ENCODE peak calls at places on chromosomes 5 and 9, in seven cellular contexts. T is BJ, U is kidney, D is adrenal gland, V is GM23338, E is cardiac fibroblast, Y is tibial nerve. G is an unnamed sample.

GRCh38 chr9:95313010-95313498 is 4.5 kb downstream of the FANCC start:
- DNase-seq in U (peak), V (peak), E (peak), Y (no peak), D (peak), T (no peak), G (peak)

GRCh38 chr9:134618163-134618822 is 23.3 kb upstream of the COL5A1 start:
- DNase-seq in V (no peak), Y (peak), U (peak), D (peak), T (no peak), E (no peak), G (no peak)

GRCh38 chr5:151212361-151212899 is 11.5 kb downstream of the CCDC69 start:
- DNase-seq in D (no peak), U (no peak), E (no peak), Y (no peak), T (no peak), V (no peak), G (no peak)

GRCh38 chr5:51544386-51544785 is 161.1 kb downstream of the ISL1 start:
- DNase-seq in U (no peak), D (no peak), E (peak), V (no peak), Y (no peak), T (no peak), G (no peak)

GRCh38 chr5:65483474-65484346 is 2.0 kb upstream of the ADAMTS6 start:
- DNase-seq in Y (no peak), T (no peak), U (no peak), E (peak), V (peak), D (no peak), G (peak)

GRCh38 chr9:85223506-85224108 is 518.1 kb downstream of the AGTPBP1 start:
- DNase-seq in U (no peak), T (no peak), V (no peak), Y (no peak), E (peak), D (no peak), G (no peak)

GRCh38 chr9:94829380-94830070 is 103.0 kb downstream of the AOPEP start:
- DNase-seq in D (no peak), E (no peak), Y (no peak), T (no peak), V (no peak), U (no peak), G (no peak)

GRCh38 chr5:153974131-153974812 is 64.4 kb downstream of the FAM114A2 start:
- DNase-seq in T (no peak), D (peak), E (peak), V (peak), U (no peak), Y (no peak), G (peak)

GRCh38 chr5:122091942-122092600 is 14.0 kb upstream of the LOX start:
- DNase-seq in U (no peak), V (peak), E (peak), D (no peak), Y (no peak), T (no peak), G (peak)

GRCh38 chr9:17795708-17796107 is 216.8 kb downstream of the SH3GL2 start:
- DNase-seq in V (no peak), D (no peak), Y (no peak), U (no peak), T (no peak), E (peak), G (no peak)

GRCh38 chr9:73611072-73611471 is 459.4 kb downstream of the ANXA1 start:
- DNase-seq in U (no peak), V (no peak), T (no peak), E (no peak), Y (no peak), D (no peak), G (no peak)

GRCh38 chr5:125476888-125477585 is 730.6 kb upstream of the ZNF608 start:
- DNase-seq in Y (no peak), E (peak), V (no peak), U (no peak), T (no peak), D (no peak), G (peak)

GRCh38 chr9:131999692-132000551 is 79.7 kb downstream of the MED27 start:
- DNase-seq in V (no peak), E (peak), Y (no peak), D (no peak), U (no peak), T (no peak), G (peak)

GRCh38 chr5:35004200-35004599 is 43.5 kb downstream of the AGXT2 start:
- DNase-seq in U (no peak), E (no peak), Y (no peak), D (no peak), T (no peak), V (peak), G (no peak)

GRCh38 chr5:120684749-120685415 is 220.8 kb downstream of the PRR16 start:
- DNase-seq in T (no peak), E (peak), U (no peak), D (no peak), Y (no peak), V (peak), G (peak)

GRCh38 chr5:160278356-160278755 is 34.0 kb downstream of the CCNJL start:
- DNase-seq in V (no peak), E (no peak), D (no peak), U (no peak), T (no peak), Y (no peak), G (no peak)

GRCh38 chr5:181281077-181281983 is 20.4 kb upstream of the TRIM52 start:
- DNase-seq in Y (no peak), U (no peak), T (no peak), E (no peak), V (peak), D (no peak), G (peak)

GRCh38 chr5:134561871-134562296 is 36.4 kb downstream of the JADE2 start:
- DNase-seq in D (peak), Y (no peak), U (peak), V (peak), E (peak), T (no peak), G (peak)

GRCh38 chr9:119649205-119649604 is 280.0 kb upstream of the BRINP1 start:
- DNase-seq in D (no peak), U (no peak), V (no peak), Y (no peak), E (no peak), T (no peak), G (no peak)

GRCh38 chr9:133569109-133569785 is 34.7 kb downstream of the ADAMTSL2 start:
- DNase-seq in V (no peak), T (no peak), D (no peak), E (no peak), U (no peak), Y (no peak), G (no peak)

GRCh38 chr9:117076571-117077300 is 338.1 kb downstream of the ASTN2 start:
- DNase-seq in D (no peak), V (peak), U (no peak), Y (no peak), E (no peak), T (no peak), G (no peak)

GRCh38 chr5:2149196-2149541 is 266.4 kb upstream of the IRX4 start:
- DNase-seq in U (no peak), D (no peak), E (no peak), V (peak), Y (no peak), T (no peak), G (no peak)

GRCh38 chr5:7244977-7245376 is 151.0 kb upstream of the ADCY2 start:
- DNase-seq in V (no peak), E (no peak), D (no peak), T (no peak), U (no peak), Y (no peak), G (no peak)

GRCh38 chr9:98686961-98687855 is 21.5 kb downstream of the GABBR2 start:
- DNase-seq in Y (no peak), U (no peak), E (no peak), D (no peak), T (no peak), V (no peak), G (no peak)

GRCh38 chr9:97406620-97407177 is 5.2 kb upstream of the TDRD7 start:
- DNase-seq in E (no peak), Y (no peak), T (no peak), U (no peak), D (no peak), V (no peak), G (no peak)

GRCh38 chr9:86469476-86470087 is 115.4 kb upstream of the TUT7 start:
- DNase-seq in T (no peak), V (no peak), Y (no peak), E (no peak), D (no peak), U (no peak), G (no peak)

GRCh38 chr9:17852108-17852507 is 273.2 kb downstream of the SH3GL2 start:
- DNase-seq in E (no peak), D (no peak), V (peak), T (no peak), U (no peak), Y (no peak), G (no peak)

GRCh38 chr9:87564111-87564510 is 66.4 kb downstream of the DAPK1 start:
- DNase-seq in Y (no peak), U (no peak), D (no peak), E (no peak), V (no peak), T (no peak), G (no peak)

GRCh38 chr5:5063533-5063953 is 76.6 kb upstream of the ADAMTS16 start:
- DNase-seq in U (no peak), T (no peak), D (no peak), E (no peak), Y (no peak), V (peak), G (no peak)

GRCh38 chr5:59322887-59323286 is 570.6 kb downstream of the PDE4D start:
- DNase-seq in U (no peak), D (no peak), E (no peak), Y (no peak), V (no peak), T (no peak), G (peak)

GRCh38 chr9:36764364-36765076 is 191.8 kb downstream of the MELK start:
- DNase-seq in D (no peak), U (no peak), T (no peak), Y (no peak), V (peak), E (no peak), G (no peak)

GRCh38 chr5:129670944-129671343 is 77.0 kb upstream of the MINAR2 start:
- DNase-seq in Y (no peak), U (no peak), T (peak), V (no peak), E (peak), D (no peak), G (peak)

GRCh38 chr5:178120661-178121357 is 7.5 kb downstream of the N4BP3 start:
- DNase-seq in T (no peak), V (peak), Y (peak), U (peak), D (peak), E (peak), G (peak)

GRCh38 chr9:29214702-29215248 is 1641.5 kb upstream of the C9orf72 start:
- DNase-seq in V (peak), U (no peak), E (no peak), Y (no peak), T (no peak), D (no peak), G (peak)

GRCh38 chr9:18124760-18125159 is 349.2 kb upstream of the ADAMTSL1 start:
- DNase-seq in V (no peak), U (no peak), T (peak), D (no peak), Y (no peak), E (peak), G (no peak)

GRCh38 chr9:96621619-96622018 is 2.0 kb upstream of the CDC14B start:
- DNase-seq in U (no peak), V (peak), D (no peak), E (peak), Y (no peak), T (no peak), G (no peak)

GRCh38 chr5:161846731-161847130 is 1.2 kb upstream of the GABRA1 start:
- DNase-seq in D (no peak), T (no peak), U (no peak), Y (no peak), E (peak), V (peak), G (no peak)

GRCh38 chr9:85723220-85723619 is 18.5 kb downstream of the AGTPBP1 start:
- DNase-seq in V (peak), Y (no peak), T (no peak), E (no peak), U (no peak), D (no peak), G (no peak)

GRCh38 chr9:96884443-96884842 is 30.1 kb upstream of the ZNF782 start:
- DNase-seq in E (peak), D (peak), U (peak), T (peak), V (no peak), Y (no peak), G (peak)

GRCh38 chr9:6488395-6488794 is 75.4 kb downstream of the UHRF2 start:
- DNase-seq in Y (no peak), D (no peak), U (no peak), T (no peak), V (peak), E (no peak), G (no peak)
- TF ChIP-seq CTCF in Y (no peak), D (no peak), U (no peak), T (no peak), V (peak), E (peak), G (peak)

DNA sequence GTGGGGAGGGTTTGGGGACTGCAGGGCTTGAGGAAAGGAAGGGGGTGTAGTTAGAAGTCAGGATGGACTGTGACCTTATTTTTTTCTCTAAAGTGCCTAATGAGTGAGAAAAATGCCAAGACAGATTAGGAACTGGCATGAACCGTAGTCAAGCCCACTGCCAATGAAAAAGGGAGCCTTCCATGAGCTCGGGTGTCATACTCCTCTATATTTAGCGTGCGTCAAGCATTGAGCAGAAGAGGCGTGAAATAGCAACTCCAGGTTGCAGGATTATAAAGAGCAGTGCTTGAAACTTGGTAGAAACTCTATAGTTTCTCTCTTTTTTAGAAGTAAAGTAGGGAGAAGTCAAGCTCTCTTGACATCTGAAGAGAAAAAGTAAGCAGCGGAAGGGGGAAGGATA is 1.8 kb downstream of the SGCD start:
- DNase-seq in Y (no peak), U (no peak), T (no peak), D (no peak), E (no peak), V (no peak), G (no peak)
- H3K4me3 ChIP-seq in Y (no peak), U (no peak), T (peak), D (no peak), E (no peak), V (no peak), G (no peak)

DNA sequence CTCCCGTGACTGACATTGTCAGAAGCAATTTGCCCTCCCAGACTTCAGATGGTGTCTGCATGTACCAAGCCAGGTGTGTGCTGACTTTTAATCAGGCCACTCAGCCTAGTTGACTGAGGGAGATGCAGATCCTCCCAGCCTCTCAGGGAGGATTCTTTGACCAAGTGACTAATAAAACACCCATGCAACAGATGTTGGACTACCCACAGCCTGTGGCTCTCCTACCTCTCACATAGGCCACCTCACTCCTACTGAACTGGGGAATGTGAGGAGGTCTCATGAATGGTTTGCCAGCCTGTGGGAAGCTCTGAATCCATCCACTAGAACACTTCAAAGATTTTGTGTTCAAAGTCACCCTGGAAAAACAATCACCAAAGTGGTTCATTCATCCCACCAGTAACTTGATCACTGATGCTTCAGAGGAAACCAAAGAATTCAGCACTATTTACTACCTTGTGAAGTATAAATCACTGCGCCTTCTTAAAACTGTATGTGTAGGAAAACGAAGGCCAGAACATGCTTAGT is 80.1 kb downstream of the ESM1 start:
- DNase-seq in E (no peak), T (no peak), Y (no peak), V (no peak), U (no peak), D (no peak), G (no peak)
- TF ChIP-seq CTCF in E (no peak), T (no peak), Y (no peak), V (no peak), U (no peak), D (no peak), G (no peak)

GRCh38 chr9:77844415-77844814 is 187.2 kb downstream of the GNAQ start:
- DNase-seq in T (no peak), Y (no peak), V (no peak), U (no peak), D (no peak), E (no peak), G (no peak)

GRCh38 chr9:77841739-77842386 is 189.7 kb downstream of the GNAQ start:
- DNase-seq in Y (no peak), V (no peak), U (no peak), D (no peak), T (no peak), E (no peak), G (no peak)

GRCh38 chr9:77846957-77847574 is 184.5 kb downstream of the GNAQ start:
- DNase-seq in V (no peak), T (no peak), U (no peak), Y (no peak), D (no peak), E (peak), G (peak)

GRCh38 chr9:77839459-77840140 is 191.5 kb upstream of the GNA14 start:
- DNase-seq in U (no peak), D (no peak), T (no peak), Y (no peak), E (peak), V (no peak), G (peak)

GRCh38 chr9:77843088-77843985 is 188.3 kb downstream of the GNAQ start:
- DNase-seq in U (no peak), T (no peak), E (no peak), D (no peak), V (peak), Y (no peak), G (no peak)
- H3K4me3 ChIP-seq in U (no peak), T (no peak), E (no peak), D (no peak), V (no peak), Y (no peak), G (no peak)

GRCh38 chr5:150075806-150076205 is 10.5 kb downstream of the CSF1R start:
- DNase-seq in D (no peak), T (no peak), Y (no peak), V (no peak), E (no peak), U (no peak), G (no peak)
- TF ChIP-seq CTCF in D (no peak), T (no peak), Y (no peak), V (no peak), E (no peak), U (no peak), G (peak)

GRCh38 chr9:122370303-122370702 is 521 bp upstream of the PTGS1 start:
- DNase-seq in D (no peak), T (no peak), V (no peak), E (no peak), U (no peak), Y (no peak), G (no peak)
- H3K4me3 ChIP-seq in D (no peak), T (no peak), V (peak), E (peak), U (no peak), Y (peak), G (no peak)

GRCh38 chr5:136016945-136017530 is 11.8 kb upstream of the TGFBI start:
- DNase-seq in V (no peak), Y (no peak), E (peak), U (no peak), T (no peak), D (peak), G (peak)
- TF ChIP-seq CTCF in V (no peak), Y (no peak), E (no peak), U (no peak), T (no peak), D (no peak), G (no peak)

GRCh38 chr5:43560128-43560527 is 3.3 kb upstream of the PAIP1 start:
- DNase-seq in U (no peak), E (peak), Y (no peak), D (no peak), T (no peak), V (no peak), G (peak)

GRCh38 chr5:43553381-43553780 is 3.5 kb downstream of the PAIP1 start:
- DNase-seq in D (no peak), E (peak), V (no peak), U (no peak), Y (no peak), T (no peak), G (no peak)

GRCh38 chr5:43555895-43556606 is 826 bp downstream of the PAIP1 start:
- DNase-seq in E (peak), Y (peak), D (peak), U (peak), T (no peak), V (peak), G (peak)

GRCh38 chr5:43556857-43557593 is at the start of gene PAIP1:
- DNase-seq in U (peak), Y (peak), D (peak), V (peak), T (no peak), E (peak), G (peak)

DNA sequence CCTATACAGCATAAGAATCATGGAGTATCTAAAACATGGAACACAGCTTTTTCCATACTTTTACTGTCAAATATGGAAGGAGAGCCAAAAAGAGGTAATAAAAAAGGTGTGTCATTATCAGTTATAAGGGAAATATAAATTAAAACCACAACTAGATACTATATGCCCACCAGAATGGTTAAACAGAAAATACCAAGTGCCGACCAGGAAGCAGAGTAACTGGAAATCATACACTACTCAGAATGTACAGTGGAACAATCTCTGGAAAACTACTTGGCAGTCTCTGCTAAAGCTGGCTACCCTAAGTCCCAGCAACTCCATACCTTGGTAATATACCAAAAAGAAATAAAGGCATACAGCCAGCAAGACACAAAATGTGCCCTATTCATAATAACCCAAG is 2.4 kb downstream of the PAIP1 start:
- DNase-seq in D (no peak), E (no peak), V (no peak), T (no peak), U (no peak), Y (no peak), G (no peak)
- H3K4me3 ChIP-seq in D (no peak), E (no peak), V (peak), T (no peak), U (peak), Y (no peak), G (peak)